ENCODE peak calls at places on chromosomes 5 and 9, in five cellular contexts. K is NCI-H510A treated with DMSO at 0.1 percent for 48 hours, G is NCI-H774, Y is stromal cell of bone marrow, U is GM23248. N is an unnamed sample.

GRCh38 chr9:132125944-132126720 is 35.7 kb upstream of the NTNG2 start:
- DNase-seq in G (no peak), K (peak; percentile 56), Y (no peak), U (no peak), N (no peak)

GRCh38 chr9:69584746-69585145 is 87.4 kb downstream of the APBA1 start:
- DNase-seq in Y (peak; percentile 16), G (no peak), U (peak; percentile 71), K (no peak), N (peak; percentile 41)

GRCh38 chr5:142246263-142246662 is 78.6 kb downstream of the SPRY4 start:
- DNase-seq in Y (peak; percentile 57), U (peak; percentile 86), G (no peak), K (no peak), N (peak; percentile 95)

GRCh38 chr5:160083501-160083900 is 35.7 kb downstream of the PWWP2A start:
- DNase-seq in G (no peak), Y (no peak), U (peak; percentile 79), K (no peak), N (peak; percentile 45)

GRCh38 chr9:21555911-21556310 is 73.8 kb upstream of the IFNE start:
- DNase-seq in Y (no peak), G (no peak), K (no peak), U (peak; percentile 40), N (no peak)

GRCh38 chr5:64532212-64532611 is 26.4 kb downstream of the RGS7BP start:
- DNase-seq in G (peak; percentile 22), U (no peak), K (no peak), Y (no peak), N (no peak)

GRCh38 chr9:74497750-74498615 is 848 bp downstream of the RORB start:
- DNase-seq in G (no peak), Y (no peak), U (peak; percentile 40), K (no peak), N (peak; percentile 7)

GRCh38 chr9:130480673-130481072 is 35.9 kb downstream of the ASS1 start:
- DNase-seq in K (no peak), U (no peak), G (no peak), Y (no peak), N (no peak)

GRCh38 chr9:73824671-73825070 is 672.5 kb upstream of the RORB start:
- DNase-seq in U (no peak), G (no peak), Y (no peak), K (no peak), N (no peak)

GRCh38 chr9:124475158-124475867 is 25.1 kb downstream of the ADGRD2 start:
- DNase-seq in G (no peak), K (no peak), Y (no peak), U (no peak), N (no peak)

GRCh38 chr5:149153751-149154610 is 12.7 kb downstream of the ABLIM3 start:
- DNase-seq in G (peak; percentile 28), U (peak; percentile 93), Y (peak; percentile 51), K (peak; percentile 94), N (peak; percentile 73)

GRCh38 chr5:101543780-101544179 is 640.7 kb upstream of the ST8SIA4 start:
- DNase-seq in K (no peak), G (no peak), Y (no peak), U (peak; percentile 74), N (no peak)

GRCh38 chr5:5043346-5043745 is 96.8 kb upstream of the ADAMTS16 start:
- DNase-seq in K (no peak), G (no peak), Y (no peak), U (no peak), N (no peak)